ENCODE peak calls at places on chromosome 2, in nine cellular contexts. B, D, R, F, L, A, G, E and H are unnamed samples.

GRCh38 chr2:56801214-56801613 is 617.4 kb downstream of the CCDC85A start:
- DNase-seq in B (peak; percentile 1), D (no peak), R (no peak), F (no peak), L (no peak), A (no peak), G (no peak), E (no peak), H (no peak)

GRCh38 chr2:127173073-127173472 is 47.0 kb downstream of the CYP27C1 start:
- DNase-seq in B (peak; percentile 98), D (no peak), R (no peak), F (no peak), L (peak; percentile 33), A (peak; percentile 24), G (no peak), E (no peak), H (no peak)

GRCh38 chr2:71526975-71527374 is 73.6 kb downstream of the DYSF start:
- DNase-seq in B (no peak), D (no peak), R (no peak), F (no peak), L (no peak), A (no peak), G (no peak), E (no peak), H (no peak)

GRCh38 chr2:72062336-72062735 is 85.3 kb downstream of the CYP26B1 start:
- DNase-seq in B (no peak), D (no peak), R (no peak), F (no peak), L (no peak), A (no peak), G (no peak), E (no peak), H (no peak)

GRCh38 chr2:166170356-166170755 is 42.5 kb upstream of the SCN1A start:
- DNase-seq in B (peak; percentile 30), D (no peak), R (no peak), F (no peak), L (no peak), A (peak; percentile 61), G (no peak), E (no peak), H (no peak)

GRCh38 chr2:60948161-60948560 is 66.8 kb downstream of the REL start:
- DNase-seq in B (no peak), D (no peak), R (no peak), F (no peak), L (no peak), A (no peak), G (no peak), E (no peak), H (no peak)

GRCh38 chr2:74021407-74021755 is 36.7 kb downstream of the TET3 start:
- DNase-seq in B (no peak), D (no peak), R (no peak), F (no peak), L (no peak), A (no peak), G (no peak), E (no peak), H (no peak)

GRCh38 chr2:190871539-190871938 is 9.1 kb upstream of the GLS start:
- DNase-seq in B (no peak), D (no peak), R (no peak), F (no peak), L (no peak), A (no peak), G (no peak), E (no peak), H (no peak)

GRCh38 chr2:40341198-40341597 is 110.7 kb downstream of the SLC8A1 start:
- DNase-seq in B (peak; percentile 77), D (no peak), R (no peak), F (no peak), L (no peak), A (peak; percentile 16), G (no peak), E (no peak), H (no peak)

GRCh38 chr2:9639000-9639602 is 8.3 kb upstream of the YWHAQ start:
- DNase-seq in B (peak; percentile 40), D (no peak), R (no peak), F (no peak), L (no peak), A (no peak), G (no peak), E (no peak), H (no peak)

GRCh38 chr2:193776988-193777387 is 1582.3 kb upstream of the TMEFF2 start:
- DNase-seq in B (no peak), D (peak; percentile 7), R (no peak), F (peak; percentile 39), L (no peak), A (no peak), G (no peak), E (no peak), H (peak; percentile 7)

GRCh38 chr2:119771331-119771730 is 11.6 kb downstream of the PTPN4 start:
- DNase-seq in B (no peak), D (no peak), R (no peak), F (no peak), L (no peak), A (no peak), G (peak; percentile 37), E (no peak), H (no peak)

GRCh38 chr2:205682239-205683021 is at the start of gene NRP2:
- DNase-seq in B (peak; percentile 91), D (peak; percentile 77), R (peak; percentile 74), F (peak; percentile 95), L (peak; percentile 93), A (peak; percentile 83), G (peak; percentile 86), E (peak; percentile 73), H (peak; percentile 21)

GRCh38 chr2:40330086-40330485 is 121.8 kb downstream of the SLC8A1 start:
- DNase-seq in B (no peak), D (no peak), R (no peak), F (no peak), L (no peak), A (no peak), G (no peak), E (no peak), H (no peak)

GRCh38 chr2:54575379-54575888 is 119.3 kb downstream of the SPTBN1 start:
- DNase-seq in B (peak; percentile 36), D (no peak), R (no peak), F (no peak), L (peak; percentile 41), A (peak; percentile 46), G (no peak), E (no peak), H (no peak)

GRCh38 chr2:27860111-27860510 is 30.1 kb downstream of the RBKS start:
- DNase-seq in B (peak; percentile 87), D (no peak), R (no peak), F (no peak), L (no peak), A (peak; percentile 69), G (no peak), E (no peak), H (no peak)

GRCh38 chr2:7989823-7990222 is 692.0 kb upstream of the ID2 start:
- DNase-seq in B (no peak), D (no peak), R (no peak), F (no peak), L (no peak), A (no peak), G (no peak), E (no peak), H (no peak)
- H3K9me2 ChIP-seq in B (no peaks in the 10 kb centered on the region), D (no peaks in the 10 kb centered on the region), R (no peaks in the 10 kb centered on the region), F (no peaks in the 10 kb centered on the region), L (no peaks in the 10 kb centered on the region), A (no peaks in the 10 kb centered on the region), G (no peaks in the 10 kb centered on the region), E (no peaks in the 10 kb centered on the region), H (no peaks in the 10 kb centered on the region)

GRCh38 chr2:176076063-176076462 is 7.7 kb downstream of the EVX2 start:
- DNase-seq in B (no peak), D (no peak), R (no peak), F (no peak), L (no peak), A (no peak), G (no peak), E (no peak), H (no peak)

GRCh38 chr2:176080540-176081355 is 3.0 kb downstream of the EVX2 start:
- DNase-seq in B (peak; percentile 75), D (no peak), R (no peak), F (no peak), L (peak; percentile 69), A (no peak), G (peak; percentile 43), E (no peak), H (no peak)

GRCh38 chr2:176079851-176080539 is 3.8 kb downstream of the EVX2 start:
- DNase-seq in B (peak; percentile 91), D (no peak), R (no peak), F (no peak), L (peak; percentile 90), A (no peak), G (peak; percentile 95), E (no peak), H (peak; percentile 59)

GRCh38 chr2:176079285-176079830 is 4.4 kb downstream of the EVX2 start:
- DNase-seq in B (no peak), D (no peak), R (no peak), F (no peak), L (no peak), A (no peak), G (peak; percentile 52), E (no peak), H (no peak)

DNA sequence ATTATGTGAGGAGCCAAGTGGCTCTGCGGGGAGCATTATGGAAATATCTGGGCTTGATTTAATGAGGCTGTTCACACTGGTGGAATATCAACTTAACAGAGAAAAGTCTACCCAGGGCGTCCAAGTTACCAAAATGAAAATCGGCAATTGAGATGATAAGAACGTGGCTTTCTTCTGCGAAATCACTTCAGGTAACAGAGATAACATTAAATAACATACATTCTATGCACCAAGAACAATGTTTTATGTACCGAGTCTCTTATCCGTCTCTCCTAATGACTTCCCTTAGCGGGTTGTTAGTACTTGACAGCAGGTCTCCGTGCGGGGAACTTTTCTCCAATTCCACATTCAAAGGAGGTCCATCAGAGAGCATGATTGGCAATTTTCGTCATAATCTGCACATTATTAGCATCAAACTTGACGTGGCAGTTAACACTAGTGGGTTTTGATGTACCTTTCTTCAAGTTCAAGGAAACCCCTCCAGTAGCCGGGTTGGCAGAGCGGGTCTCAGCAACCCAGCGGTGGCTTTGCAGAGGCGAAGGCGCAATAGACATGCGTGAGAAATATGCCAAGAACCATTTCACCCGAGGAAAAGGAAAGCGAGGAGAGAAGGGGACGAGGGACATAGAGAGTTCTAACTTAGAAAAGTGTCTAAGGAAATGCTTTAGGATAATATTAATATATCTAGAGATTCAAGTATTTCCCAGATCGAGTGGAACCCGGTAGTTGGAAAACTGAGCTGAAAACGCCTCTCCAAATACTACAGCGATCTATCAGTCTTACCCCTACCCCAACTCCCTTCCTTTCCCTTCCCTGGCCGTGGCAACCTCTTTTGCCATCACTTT is 5.1 kb downstream of the EVX2 start:
- DNase-seq in B (no peak), D (no peak), R (no peak), F (no peak), L (no peak), A (no peak), G (no peak), E (no peak), H (no peak)
- H3K9me3 ChIP-seq in B (no peaks in the 10 kb centered on the region), D (no peaks in the 10 kb centered on the region), R (no peaks in the 10 kb centered on the region), F (no peaks in the 10 kb centered on the region), L (no peaks in the 10 kb centered on the region), A (no peaks in the 10 kb centered on the region), G (no peaks in the 10 kb centered on the region), E (no peaks in the 10 kb centered on the region), H (no peaks in the 10 kb centered on the region)

GRCh38 chr2:128640847-128641360 is 322.2 kb upstream of the HS6ST1 start:
- DNase-seq in B (no peak), D (no peak), R (no peak), F (no peak), L (no peak), A (no peak), G (no peak), E (no peak), H (no peak)
- H3K9me2 ChIP-seq in B (no peaks in the 10 kb centered on the region), D (no peaks in the 10 kb centered on the region), R (no peaks in the 10 kb centered on the region), F (no peaks in the 10 kb centered on the region), L (no peaks in the 10 kb centered on the region), A (no peaks in the 10 kb centered on the region), G (no peaks in the 10 kb centered on the region), E (no peaks in the 10 kb centered on the region), H (no peaks in the 10 kb centered on the region)

GRCh38 chr2:6283259-6283658 is 582.4 kb downstream of the CMPK2 start:
- DNase-seq in B (no peak), D (no peak), R (no peak), F (no peak), L (no peak), A (no peak), G (no peak), E (no peak), H (no peak)
- H3K9me3 ChIP-seq in B (no peaks in the 10 kb centered on the region), D (no peaks in the 10 kb centered on the region), R (no peaks in the 10 kb centered on the region), F (no peaks in the 10 kb centered on the region), L (no peaks in the 10 kb centered on the region), A (no peaks in the 10 kb centered on the region), G (no peaks in the 10 kb centered on the region), E (no peaks in the 10 kb centered on the region), H (no peaks in the 10 kb centered on the region)